ENCODE peak calls at places on chromosomes 13 and 19, in nine cellular contexts. One of them, this sample, is unnamed.

GRCh38 chr13:78764665-78765064 is 105.7 kb upstream of the OBI1 start:
- DNase-seq in breast epithelium: no peak
- DNase-seq in astrocyte: no peak
- DNase-seq in BJ: no peak
- DNase-seq in body of pancreas: no peak
- DNase-seq in CD8-positive, alpha-beta T cell: no peak
- DNase-seq in PC-9: no peak
- DNase-seq in fibroblast of lung: no peak
- DNase-seq in MM.1S: no peak
- DNase-seq in this sample: no peak

GRCh38 chr19:13152854-13153626 is 2.8 kb downstream of the IER2 start:
- DNase-seq in breast epithelium: peak; percentile 97
- DNase-seq in astrocyte: peak; percentile 83
- DNase-seq in BJ: peak; percentile 54
- DNase-seq in body of pancreas: peak; percentile 98
- DNase-seq in CD8-positive, alpha-beta T cell: peak; percentile 92
- DNase-seq in PC-9: peak; percentile 82
- DNase-seq in fibroblast of lung: peak; percentile 95
- DNase-seq in MM.1S: peak; percentile 74
- DNase-seq in this sample: peak; percentile 97

GRCh38 chr13:28817204-28817603 is 2.9 kb upstream of the MTUS2 start:
- DNase-seq in breast epithelium: no peak
- DNase-seq in astrocyte: no peak
- DNase-seq in BJ: no peak
- DNase-seq in body of pancreas: no peak
- DNase-seq in CD8-positive, alpha-beta T cell: no peak
- DNase-seq in PC-9: no peak
- DNase-seq in fibroblast of lung: no peak
- DNase-seq in MM.1S: no peak
- DNase-seq in this sample: no peak

GRCh38 chr13:102255409-102255808 is 146.4 kb downstream of the FGF14 start:
- DNase-seq in breast epithelium: no peak
- DNase-seq in astrocyte: no peak
- DNase-seq in BJ: no peak
- DNase-seq in body of pancreas: no peak
- DNase-seq in CD8-positive, alpha-beta T cell: no peak
- DNase-seq in PC-9: no peak
- DNase-seq in fibroblast of lung: no peak
- DNase-seq in MM.1S: no peak
- DNase-seq in this sample: no peak

GRCh38 chr19:13420780-13421179 is 85.5 kb downstream of the CACNA1A start:
- DNase-seq in breast epithelium: no peak
- DNase-seq in astrocyte: no peak
- DNase-seq in BJ: no peak
- DNase-seq in body of pancreas: no peak
- DNase-seq in CD8-positive, alpha-beta T cell: no peak
- DNase-seq in PC-9: no peak
- DNase-seq in fibroblast of lung: no peak
- DNase-seq in MM.1S: no peak
- DNase-seq in this sample: no peak

GRCh38 chr19:58229255-58229639 is 533 bp downstream of the ZNF544 start:
- DNase-seq in breast epithelium: no peak
- DNase-seq in astrocyte: peak; percentile 14
- DNase-seq in BJ: no peak
- DNase-seq in body of pancreas: no peak
- DNase-seq in CD8-positive, alpha-beta T cell: no peak
- DNase-seq in PC-9: no peak
- DNase-seq in fibroblast of lung: peak; percentile 34
- DNase-seq in MM.1S: no peak
- DNase-seq in this sample: no peak

GRCh38 chr13:39777527-39778061 is 122.1 kb downstream of the COG6 start:
- DNase-seq in breast epithelium: no peak
- DNase-seq in astrocyte: peak; percentile 95
- DNase-seq in BJ: peak; percentile 52
- DNase-seq in body of pancreas: no peak
- DNase-seq in CD8-positive, alpha-beta T cell: no peak
- DNase-seq in PC-9: peak; percentile 69
- DNase-seq in fibroblast of lung: peak; percentile 77
- DNase-seq in MM.1S: peak; percentile 9
- DNase-seq in this sample: no peak

GRCh38 chr13:26299168-26299788 is 45.3 kb downstream of the CDK8 start:
- DNase-seq in breast epithelium: no peak
- DNase-seq in astrocyte: no peak
- DNase-seq in BJ: no peak
- DNase-seq in body of pancreas: no peak
- DNase-seq in CD8-positive, alpha-beta T cell: no peak
- DNase-seq in PC-9: no peak
- DNase-seq in fibroblast of lung: no peak
- DNase-seq in MM.1S: no peak
- DNase-seq in this sample: no peak

GRCh38 chr13:50241479-50241878 is 226.2 kb downstream of the KCNRG start:
- DNase-seq in breast epithelium: no peak
- DNase-seq in astrocyte: no peak
- DNase-seq in BJ: no peak
- DNase-seq in body of pancreas: no peak
- DNase-seq in CD8-positive, alpha-beta T cell: no peak
- DNase-seq in PC-9: no peak
- DNase-seq in fibroblast of lung: peak; percentile 52
- DNase-seq in MM.1S: no peak
- DNase-seq in this sample: no peak

GRCh38 chr13:50236898-50237318 is 221.7 kb downstream of the KCNRG start:
- DNase-seq in breast epithelium: no peak
- DNase-seq in astrocyte: peak; percentile 80
- DNase-seq in BJ: no peak
- DNase-seq in body of pancreas: no peak
- DNase-seq in CD8-positive, alpha-beta T cell: peak; percentile 37
- DNase-seq in PC-9: no peak
- DNase-seq in fibroblast of lung: no peak
- DNase-seq in MM.1S: no peak
- DNase-seq in this sample: peak; percentile 73

GRCh38 chr13:50243926-50244325 is 228.7 kb downstream of the KCNRG start:
- DNase-seq in breast epithelium: no peak
- DNase-seq in astrocyte: no peak
- DNase-seq in BJ: no peak
- DNase-seq in body of pancreas: no peak
- DNase-seq in CD8-positive, alpha-beta T cell: no peak
- DNase-seq in PC-9: no peak
- DNase-seq in fibroblast of lung: no peak
- DNase-seq in MM.1S: no peak
- DNase-seq in this sample: no peak

GRCh38 chr13:50235604-50236003 is 220.4 kb downstream of the KCNRG start:
- DNase-seq in breast epithelium: no peak
- DNase-seq in astrocyte: no peak
- DNase-seq in BJ: no peak
- DNase-seq in body of pancreas: no peak
- DNase-seq in CD8-positive, alpha-beta T cell: no peak
- DNase-seq in PC-9: no peak
- DNase-seq in fibroblast of lung: no peak
- DNase-seq in MM.1S: no peak
- DNase-seq in this sample: no peak

DNA sequence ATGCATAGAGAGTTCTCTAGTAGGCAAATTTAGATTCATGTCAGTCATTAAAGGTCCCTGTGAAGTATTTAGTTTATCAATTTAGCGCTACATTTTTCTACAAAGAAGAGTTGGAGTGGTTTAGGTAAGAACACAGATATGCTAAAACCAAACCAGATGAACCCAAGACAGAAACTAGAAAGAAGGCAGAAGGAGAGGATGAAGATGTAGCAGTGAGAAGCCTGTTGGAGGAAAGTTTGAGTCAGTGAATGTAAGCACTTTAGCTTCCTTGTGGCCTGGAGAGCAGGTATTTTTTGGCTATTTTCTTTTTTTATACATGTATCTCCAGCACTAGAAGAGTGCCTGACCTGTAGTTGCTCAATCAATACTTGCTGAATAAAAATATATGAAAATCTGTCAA is 223.7 kb downstream of the KCNRG start:
- DNase-seq in breast epithelium: no peak
- DNase-seq in astrocyte: no peak
- DNase-seq in BJ: no peak
- DNase-seq in body of pancreas: no peak
- DNase-seq in CD8-positive, alpha-beta T cell: no peak
- DNase-seq in PC-9: no peak
- DNase-seq in fibroblast of lung: no peak
- DNase-seq in MM.1S: no peak
- DNase-seq in this sample: no peak
- H3K27me3 ChIP-seq in breast epithelium: no peaks in the 10 kb centered on the region
- H3K27me3 ChIP-seq in astrocyte: peaks cover 7% of the 10 kb centered on the region
- H3K27me3 ChIP-seq in BJ: no peaks in the 10 kb centered on the region
- H3K27me3 ChIP-seq in body of pancreas: no peaks in the 10 kb centered on the region
- H3K27me3 ChIP-seq in CD8-positive, alpha-beta T cell: no peaks in the 10 kb centered on the region
- H3K27me3 ChIP-seq in PC-9: no peaks in the 10 kb centered on the region
- H3K27me3 ChIP-seq in fibroblast of lung: no peaks in the 10 kb centered on the region
- H3K27me3 ChIP-seq in MM.1S: no peaks in the 10 kb centered on the region
- H3K27me3 ChIP-seq in this sample: no peaks in the 10 kb centered on the region

GRCh38 chr19:48637449-48637947 is 319 bp upstream of the DBP start:
- DNase-seq in breast epithelium: peak; percentile 100
- DNase-seq in astrocyte: peak; percentile 97
- DNase-seq in BJ: peak; percentile 97
- DNase-seq in body of pancreas: peak; percentile 100
- DNase-seq in CD8-positive, alpha-beta T cell: peak; percentile 100
- DNase-seq in PC-9: peak; percentile 100
- DNase-seq in fibroblast of lung: peak; percentile 99
- DNase-seq in MM.1S: peak; percentile 99
- DNase-seq in this sample: peak; percentile 99

GRCh38 chr19:48639483-48640375 is 2.5 kb upstream of the DBP start:
- DNase-seq in breast epithelium: no peak
- DNase-seq in astrocyte: no peak
- DNase-seq in BJ: no peak
- DNase-seq in body of pancreas: peak; percentile 26
- DNase-seq in CD8-positive, alpha-beta T cell: no peak
- DNase-seq in PC-9: peak; percentile 48
- DNase-seq in fibroblast of lung: no peak
- DNase-seq in MM.1S: no peak
- DNase-seq in this sample: no peak

GRCh38 chr19:48638831-48639381 is 1.7 kb upstream of the DBP start:
- DNase-seq in breast epithelium: peak; percentile 39
- DNase-seq in astrocyte: no peak
- DNase-seq in BJ: no peak
- DNase-seq in body of pancreas: peak; percentile 38
- DNase-seq in CD8-positive, alpha-beta T cell: no peak
- DNase-seq in PC-9: no peak
- DNase-seq in fibroblast of lung: no peak
- DNase-seq in MM.1S: no peak
- DNase-seq in this sample: no peak

GRCh38 chr19:48636859-48637448 is at the start of gene DBP:
- DNase-seq in breast epithelium: peak; percentile 72
- DNase-seq in astrocyte: no peak
- DNase-seq in BJ: no peak
- DNase-seq in body of pancreas: no peak
- DNase-seq in CD8-positive, alpha-beta T cell: peak; percentile 51
- DNase-seq in PC-9: peak; percentile 63
- DNase-seq in fibroblast of lung: no peak
- DNase-seq in MM.1S: no peak
- DNase-seq in this sample: no peak

DNA sequence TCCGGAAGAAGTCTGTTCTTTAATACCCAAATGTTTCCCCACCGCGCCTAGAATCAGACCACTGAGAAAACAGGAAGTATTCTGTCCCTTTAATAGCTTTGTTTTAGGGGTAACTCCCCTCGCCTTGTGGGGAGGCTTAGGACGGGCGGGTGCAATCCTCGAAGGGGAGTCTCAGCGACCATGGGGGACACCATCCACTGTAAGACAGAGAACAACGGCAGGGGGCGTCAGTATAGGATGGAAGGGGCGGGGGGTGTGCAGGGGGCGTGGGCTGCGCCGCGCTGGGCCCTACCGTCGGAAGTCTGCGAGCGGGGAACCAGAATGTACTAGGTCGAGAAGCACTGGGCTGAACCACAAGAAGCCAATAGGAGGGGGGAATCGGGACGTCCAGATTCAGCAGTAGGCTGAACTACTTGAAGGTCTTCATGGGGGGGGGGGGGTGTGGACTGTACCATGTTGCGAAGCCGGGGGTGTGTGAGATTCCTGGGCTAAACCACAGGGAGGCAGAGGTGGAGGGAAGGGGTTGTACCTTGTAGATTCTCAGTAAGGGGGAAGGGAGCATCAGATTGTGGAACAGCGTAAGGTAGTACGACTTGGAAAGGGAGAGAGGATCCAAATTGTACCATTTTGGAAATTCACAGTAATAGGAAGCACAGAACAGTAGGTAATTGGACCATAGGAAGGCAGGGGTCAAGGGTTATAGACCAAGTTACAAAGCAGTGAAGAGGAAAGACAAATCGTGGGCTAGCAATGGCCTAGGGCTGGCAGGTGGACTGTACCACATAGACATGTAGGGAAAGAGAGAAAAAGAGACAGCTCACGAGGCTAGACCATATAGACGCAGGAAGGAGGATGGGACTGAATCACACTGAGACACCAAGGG is 1.0 kb upstream of the DBP start:
- DNase-seq in breast epithelium: peak; percentile 91
- DNase-seq in astrocyte: peak; percentile 94
- DNase-seq in BJ: peak; percentile 59
- DNase-seq in body of pancreas: peak; percentile 91
- DNase-seq in CD8-positive, alpha-beta T cell: peak; percentile 93
- DNase-seq in PC-9: peak; percentile 94
- DNase-seq in fibroblast of lung: peak; percentile 97
- DNase-seq in MM.1S: peak; percentile 89
- DNase-seq in this sample: peak; percentile 90
- TF ChIP-seq CTCF in breast epithelium: peak; percentile 40
- TF ChIP-seq CTCF in astrocyte: no peak
- TF ChIP-seq CTCF in BJ: peak; percentile 34
- TF ChIP-seq CTCF in body of pancreas: peak; percentile 56
- TF ChIP-seq CTCF in CD8-positive, alpha-beta T cell: no peak
- TF ChIP-seq CTCF in PC-9: peak; percentile 51
- TF ChIP-seq CTCF in fibroblast of lung: no peak
- TF ChIP-seq CTCF in MM.1S: peak; percentile 12
- TF ChIP-seq CTCF in this sample: peak; percentile 34

GRCh38 chr19:48394331-48395169 is 1.1 kb downstream of the GRIN2D start:
- DNase-seq in breast epithelium: no peak
- DNase-seq in astrocyte: no peak
- DNase-seq in BJ: no peak
- DNase-seq in body of pancreas: no peak
- DNase-seq in CD8-positive, alpha-beta T cell: no peak
- DNase-seq in PC-9: peak; percentile 28
- DNase-seq in fibroblast of lung: no peak
- DNase-seq in MM.1S: no peak
- DNase-seq in this sample: no peak
- H3K27me3 ChIP-seq in breast epithelium: peaks cover 41% of the 10 kb centered on the region
- H3K27me3 ChIP-seq in astrocyte: peaks cover 14% of the 10 kb centered on the region
- H3K27me3 ChIP-seq in BJ: peaks cover 4% of the 10 kb centered on the region
- H3K27me3 ChIP-seq in body of pancreas: no peaks in the 10 kb centered on the region
- H3K27me3 ChIP-seq in CD8-positive, alpha-beta T cell: peaks cover 24% of the 10 kb centered on the region
- H3K27me3 ChIP-seq in PC-9: peaks cover 11% of the 10 kb centered on the region
- H3K27me3 ChIP-seq in fibroblast of lung: peaks cover 32% of the 10 kb centered on the region
- H3K27me3 ChIP-seq in MM.1S: peaks cover 51% of the 10 kb centered on the region
- H3K27me3 ChIP-seq in this sample: peaks cover 3% of the 10 kb centered on the region

DNA sequence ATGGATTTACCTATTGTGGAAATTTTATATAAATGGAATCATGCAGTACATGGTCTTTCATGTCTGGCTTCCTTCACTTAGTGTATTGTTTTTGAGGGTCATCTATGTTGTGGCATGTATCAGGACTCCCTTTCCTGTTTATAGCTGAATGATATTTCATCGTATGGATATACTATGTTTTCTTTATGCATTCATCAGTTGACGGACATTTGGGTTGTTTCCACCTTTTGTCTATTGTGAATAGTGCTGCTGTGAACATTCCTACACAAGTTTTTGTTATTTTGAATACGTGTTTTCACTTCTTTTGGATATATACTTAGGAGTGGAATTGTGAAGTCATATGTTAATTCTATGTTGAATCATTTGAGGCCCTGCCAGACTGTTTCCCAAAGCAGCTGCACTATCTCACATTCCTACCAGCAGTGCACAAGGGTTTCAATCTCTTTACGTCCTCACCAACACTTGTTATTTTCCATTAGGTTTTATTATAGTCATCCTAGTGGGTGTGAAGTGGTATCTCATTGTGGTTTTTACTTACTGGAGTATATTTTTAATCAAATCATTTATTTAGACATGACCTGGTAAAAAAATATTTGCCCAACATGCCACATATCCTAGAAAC is 262.7 kb downstream of the DLEU7 start:
- DNase-seq in breast epithelium: no peak
- DNase-seq in astrocyte: peak; percentile 98
- DNase-seq in BJ: no peak
- DNase-seq in body of pancreas: no peak
- DNase-seq in CD8-positive, alpha-beta T cell: no peak
- DNase-seq in PC-9: no peak
- DNase-seq in fibroblast of lung: peak; percentile 81
- DNase-seq in MM.1S: no peak
- DNase-seq in this sample: no peak
- TF ChIP-seq CTCF in breast epithelium: no peak
- TF ChIP-seq CTCF in astrocyte: peak; percentile 49
- TF ChIP-seq CTCF in BJ: peak; percentile 30
- TF ChIP-seq CTCF in body of pancreas: no peak
- TF ChIP-seq CTCF in CD8-positive, alpha-beta T cell: no peak
- TF ChIP-seq CTCF in PC-9: no peak
- TF ChIP-seq CTCF in fibroblast of lung: peak; percentile 35
- TF ChIP-seq CTCF in MM.1S: no peak
- TF ChIP-seq CTCF in this sample: no peak

This sample was measured in GM06990.